ENCODE peak calls at places on chromosome 2, in nine cellular contexts. Y, Q, F, U, J, K, V, P and S are unnamed samples. For H3K4me1, the result is how much of the 10 kb centered on the place peaks cover.

GRCh38 chr2:47699533-47700215 is 83.3 kb upstream of the MSH6 start:
- DNase-seq in Y (no peak), Q (no peak), F (no peak), U (no peak), J (no peak), K (no peak), V (no peak), P (no peak), S (no peak)

GRCh38 chr2:152560163-152560562 is 157.1 kb downstream of the PRPF40A start:
- DNase-seq in Y (no peak), Q (peak), F (no peak), U (no peak), J (no peak), K (no peak), V (no peak), P (no peak), S (no peak)

GRCh38 chr2:134144081-134144596 is 109.7 kb upstream of the MGAT5 start:
- DNase-seq in Y (no peak), Q (no peak), F (no peak), U (no peak), J (no peak), K (no peak), V (no peak), P (no peak), S (no peak)

GRCh38 chr2:168997794-168998193 is 33.3 kb downstream of the ABCB11 start:
- DNase-seq in Y (no peak), Q (no peak), F (no peak), U (no peak), J (no peak), K (no peak), V (no peak), P (no peak), S (no peak)

GRCh38 chr2:119402106-119402505 is 29.5 kb upstream of the TMEM37 start:
- DNase-seq in Y (no peak), Q (no peak), F (no peak), U (no peak), J (no peak), K (no peak), V (no peak), P (no peak), S (no peak)

GRCh38 chr2:71455741-71456569 is 2.6 kb downstream of the DYSF start:
- DNase-seq in Y (no peak), Q (no peak), F (no peak), U (no peak), J (no peak), K (no peak), V (no peak), P (no peak), S (no peak)

GRCh38 chr2:38174646-38175096 is 98.7 kb upstream of the CYP1B1 start:
- DNase-seq in Y (peak), Q (peak), F (no peak), U (no peak), J (no peak), K (no peak), V (peak), P (no peak), S (peak)

GRCh38 chr2:16137080-16137755 is 196.9 kb downstream of the MYCN start:
- DNase-seq in Y (no peak), Q (no peak), F (no peak), U (no peak), J (no peak), K (no peak), V (no peak), P (no peak), S (no peak)

GRCh38 chr2:153391131-153391530 is 87.4 kb downstream of the RPRM start:
- DNase-seq in Y (no peak), Q (no peak), F (no peak), U (no peak), J (no peak), K (no peak), V (no peak), P (no peak), S (no peak)

GRCh38 chr2:241933175-241933911 is 63.8 kb downstream of the RTP5 start:
- DNase-seq in Y (peak), Q (no peak), F (no peak), U (no peak), J (no peak), K (peak), V (peak), P (no peak), S (peak)

GRCh38 chr2:30766666-30767065 is 40.6 kb downstream of the CAPN13 start:
- DNase-seq in Y (no peak), Q (no peak), F (no peak), U (no peak), J (no peak), K (no peak), V (no peak), P (no peak), S (no peak)

GRCh38 chr2:170002096-170002495 is 174.8 kb downstream of the UBR3 start:
- DNase-seq in Y (no peak), Q (no peak), F (no peak), U (no peak), J (no peak), K (no peak), V (no peak), P (no peak), S (no peak)

GRCh38 chr2:194714541-194714940 is 942.5 kb upstream of the SLC39A10 start:
- DNase-seq in Y (no peak), Q (no peak), F (no peak), U (no peak), J (no peak), K (no peak), V (no peak), P (no peak), S (no peak)

GRCh38 chr2:86022661-86023365 is 82.9 kb downstream of the POLR1A start:
- DNase-seq in Y (no peak), Q (no peak), F (no peak), U (no peak), J (no peak), K (peak), V (no peak), P (no peak), S (no peak)

GRCh38 chr2:60602388-60602787 is 48.9 kb upstream of the BCL11A start:
- DNase-seq in Y (no peak), Q (no peak), F (no peak), U (no peak), J (no peak), K (no peak), V (no peak), P (no peak), S (no peak)

GRCh38 chr2:107542314-107542740 is 284.4 kb upstream of the RGPD4 start:
- DNase-seq in Y (no peak), Q (no peak), F (no peak), U (no peak), J (no peak), K (no peak), V (no peak), P (no peak), S (no peak)

GRCh38 chr2:86512922-86513321 is 50.3 kb downstream of the CHMP3 start:
- DNase-seq in Y (no peak), Q (no peak), F (no peak), U (no peak), J (no peak), K (no peak), V (no peak), P (no peak), S (no peak)

DNA sequence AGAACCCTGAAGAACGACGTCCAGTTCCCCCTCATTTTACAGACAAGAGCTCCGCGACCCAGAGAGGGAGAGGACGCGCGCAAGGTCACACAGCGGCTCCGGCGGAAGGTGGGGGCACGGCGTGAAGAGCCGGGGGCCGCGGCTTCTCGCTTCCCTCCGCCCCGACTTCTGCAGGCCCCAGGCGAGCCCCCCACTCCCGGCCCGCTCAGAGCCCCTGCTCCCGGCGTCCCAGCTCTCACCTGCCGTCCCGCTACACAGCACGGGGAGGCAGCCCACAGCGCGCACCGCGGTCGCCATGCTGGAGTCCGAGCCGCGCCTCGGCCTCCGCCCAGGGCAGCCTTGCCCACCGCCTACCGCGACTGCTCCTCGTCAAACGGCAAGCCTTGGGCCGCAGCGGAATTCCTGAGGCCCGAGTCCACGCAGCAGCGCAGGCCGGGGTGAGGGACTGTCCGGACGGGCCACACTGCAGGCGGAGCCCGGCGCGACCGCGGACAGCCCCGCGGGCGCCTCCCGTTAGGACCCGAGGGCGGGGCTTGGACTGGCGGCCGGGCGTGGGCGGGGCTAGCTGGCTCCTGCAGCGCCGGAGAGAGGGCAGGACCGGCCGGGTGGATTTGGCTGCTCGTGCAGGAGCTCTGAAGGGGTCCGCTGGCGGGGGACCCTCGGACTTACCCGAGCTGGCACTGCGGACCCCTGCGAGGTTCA is at the start of gene MRPS5:
- DNase-seq in Y (peak), Q (peak), F (peak), U (peak), J (peak), K (peak), V (peak), P (peak), S (peak)
- TF ChIP-seq POLR2A in Y (peak), Q (peak), F (peak), U (peak), J (peak), K (no peak), V (peak), P (peak), S (peak)

DNA sequence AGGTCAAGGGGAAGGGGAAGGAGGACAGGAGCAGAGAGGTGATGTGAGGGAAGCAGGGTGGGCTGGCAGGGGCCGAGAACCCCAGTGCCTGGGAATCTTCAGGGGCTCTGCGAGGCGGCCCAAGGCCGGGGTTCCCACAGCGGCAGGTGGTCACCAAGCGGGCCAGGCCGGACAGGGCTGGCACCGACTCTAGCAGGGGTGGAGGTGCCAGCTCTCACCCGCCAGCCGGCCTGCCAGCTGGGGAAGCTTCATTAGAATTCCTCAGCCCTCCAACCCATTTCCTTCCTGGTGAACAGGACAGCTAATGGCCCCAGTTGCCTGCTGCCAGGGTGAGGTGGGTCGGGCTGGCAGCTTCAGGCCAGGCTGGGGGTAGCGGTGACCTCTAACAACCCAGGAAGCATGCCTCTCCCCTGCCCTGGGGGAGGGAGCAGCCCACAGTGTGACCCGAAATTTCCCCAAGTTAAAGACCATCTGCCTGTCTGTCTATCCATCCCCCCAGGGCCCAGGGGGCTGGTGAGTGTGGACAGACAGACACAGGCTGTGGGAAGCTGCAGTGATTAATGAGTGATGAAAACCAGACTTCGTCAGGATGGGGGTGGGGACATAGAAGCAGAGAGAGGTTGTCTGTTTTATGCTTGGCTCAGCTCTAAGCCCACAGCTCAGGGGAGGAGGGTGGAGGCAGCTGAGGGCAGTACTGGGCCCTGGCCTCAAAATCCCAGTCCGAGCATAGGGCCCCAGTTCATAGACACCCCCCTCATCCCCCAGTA is 144.1 kb downstream of the ZFP36L2 start:
- DNase-seq in Y (peak), Q (peak), F (peak), U (peak), J (no peak), K (no peak), V (peak), P (peak), S (no peak)
- H3K4me1 ChIP-seq in Y (half or more), Q (half or more), F (half or more), U (under half), J (under half), K (half or more), V (under half), P (half or more), S (under half)

GRCh38 chr2:178415979-178416378 is 35.0 kb downstream of the PRKRA start:
- DNase-seq in Y (no peak), Q (no peak), F (no peak), U (no peak), J (no peak), K (no peak), V (no peak), P (no peak), S (no peak)

GRCh38 chr2:178417916-178418315 is 33.1 kb downstream of the PRKRA start:
- DNase-seq in Y (no peak), Q (no peak), F (no peak), U (no peak), J (no peak), K (no peak), V (no peak), P (no peak), S (no peak)

GRCh38 chr2:178412047-178412446 is 38.9 kb downstream of the PRKRA start:
- DNase-seq in Y (no peak), Q (no peak), F (no peak), U (no peak), J (no peak), K (no peak), V (no peak), P (no peak), S (no peak)

GRCh38 chr2:178413472-178414265 is 37.3 kb downstream of the PRKRA start:
- DNase-seq in Y (peak), Q (peak), F (peak), U (peak), J (peak), K (peak), V (peak), P (peak), S (peak)

GRCh38 chr2:178414266-178415247 is 36.4 kb downstream of the PRKRA start:
- DNase-seq in Y (peak), Q (peak), F (peak), U (peak), J (peak), K (peak), V (peak), P (no peak), S (peak)
- TF ChIP-seq POLR2A in Y (peak), Q (no peak), F (peak), U (peak), J (peak), K (no peak), V (peak), P (peak), S (no peak)

GRCh38 chr2:44805836-44806235 is 135.7 kb upstream of the SIX3 start:
- DNase-seq in Y (no peak), Q (no peak), F (no peak), U (no peak), J (no peak), K (no peak), V (no peak), P (no peak), S (no peak)
- H3K4me1 ChIP-seq in Y (under half), Q (under half), F (under half), U (under half), J (under half), K (under half), V (under half), P (under half), S (under half)

GRCh38 chr2:237474931-237475703 is 11.9 kb upstream of the MLPH start:
- DNase-seq in Y (peak), Q (peak), F (peak), U (peak), J (peak), K (peak), V (peak), P (peak), S (peak)
- TF ChIP-seq POLR2A in Y (peak), Q (peak), F (peak), U (peak), J (no peak), K (peak), V (peak), P (peak), S (peak)

GRCh38 chr2:101614127-101614759 is 83.3 kb upstream of the MAP4K4 start:
- DNase-seq in Y (no peak), Q (no peak), F (no peak), U (no peak), J (no peak), K (no peak), V (no peak), P (no peak), S (no peak)
- H3K4me1 ChIP-seq in Y (under half), Q (under half), F (under half), U (under half), J (under half), K (under half), V (under half), P (under half), S (under half)